ENCODE peak calls at places on chromosomes 11 and 22, in ten cellular contexts. One of them, this sample, is unnamed.
A peak's percentile ranks its signal among the peaks of the same experiment; 100 is the strongest.

GRCh38 chr11:13012037-13012693 is 3.0 kb downstream of the RASSF10 start:
- DNase-seq in CD4-positive, alpha-beta T cell: no peak
- DNase-seq in AG04450: no peak
- DNase-seq in endothelial cell: peak; percentile 8
- DNase-seq in left lung: no peak
- DNase-seq in Calu3: peak; percentile 36
- DNase-seq in fibroblast of pulmonary artery: no peak
- DNase-seq in fibroblast of villous mesenchyme: no peak
- DNase-seq in transverse colon: no peak
- DNase-seq in AG09319: no peak
- DNase-seq in this sample: no peak

GRCh38 chr22:42261266-42261665 is 9.2 kb downstream of the TCF20 start:
- DNase-seq in Calu3: no peak
- DNase-seq in left lung: no peak
- DNase-seq in endothelial cell: no peak
- DNase-seq in transverse colon: no peak
- DNase-seq in fibroblast of pulmonary artery: peak; percentile 81
- DNase-seq in AG09319: no peak
- DNase-seq in AG04450: peak; percentile 36
- DNase-seq in fibroblast of villous mesenchyme: peak; percentile 53
- DNase-seq in CD4-positive, alpha-beta T cell: no peak
- DNase-seq in this sample: no peak

GRCh38 chr11:15969701-15970329 is 386.5 kb downstream of the SOX6 start:
- DNase-seq in AG04450: peak; percentile 65
- DNase-seq in transverse colon: no peak
- DNase-seq in AG09319: peak; percentile 12
- DNase-seq in Calu3: no peak
- DNase-seq in fibroblast of villous mesenchyme: peak; percentile 93
- DNase-seq in fibroblast of pulmonary artery: peak; percentile 95
- DNase-seq in endothelial cell: no peak
- DNase-seq in CD4-positive, alpha-beta T cell: no peak
- DNase-seq in left lung: no peak
- DNase-seq in this sample: no peak

GRCh38 chr11:124602193-124602592 is 9.0 kb upstream of the PANX3 start:
- DNase-seq in AG04450: no peak
- DNase-seq in fibroblast of villous mesenchyme: no peak
- DNase-seq in transverse colon: no peak
- DNase-seq in left lung: no peak
- DNase-seq in Calu3: no peak
- DNase-seq in endothelial cell: no peak
- DNase-seq in CD4-positive, alpha-beta T cell: no peak
- DNase-seq in fibroblast of pulmonary artery: no peak
- DNase-seq in AG09319: no peak
- DNase-seq in this sample: no peak

GRCh38 chr11:6022954-6023353 is 7.6 kb downstream of the OR56A1 start:
- DNase-seq in Calu3: peak; percentile 13
- DNase-seq in left lung: no peak
- DNase-seq in CD4-positive, alpha-beta T cell: no peak
- DNase-seq in AG09319: no peak
- DNase-seq in transverse colon: no peak
- DNase-seq in endothelial cell: peak; percentile 36
- DNase-seq in AG04450: no peak
- DNase-seq in fibroblast of villous mesenchyme: peak; percentile 56
- DNase-seq in fibroblast of pulmonary artery: peak; percentile 73
- DNase-seq in this sample: no peak

GRCh38 chr11:122139595-122139866 is 23.5 kb upstream of the BLID start:
- DNase-seq in fibroblast of villous mesenchyme: peak; percentile 91
- DNase-seq in left lung: no peak
- DNase-seq in fibroblast of pulmonary artery: no peak
- DNase-seq in AG09319: no peak
- DNase-seq in endothelial cell: no peak
- DNase-seq in AG04450: peak; percentile 36
- DNase-seq in transverse colon: no peak
- DNase-seq in Calu3: no peak
- DNase-seq in CD4-positive, alpha-beta T cell: no peak
- DNase-seq in this sample: no peak

GRCh38 chr22:40263191-40263590 is 83.1 kb upstream of the ADSL start:
- DNase-seq in AG04450: no peak
- DNase-seq in Calu3: no peak
- DNase-seq in transverse colon: no peak
- DNase-seq in CD4-positive, alpha-beta T cell: no peak
- DNase-seq in fibroblast of pulmonary artery: peak; percentile 78
- DNase-seq in AG09319: no peak
- DNase-seq in left lung: no peak
- DNase-seq in fibroblast of villous mesenchyme: peak; percentile 57
- DNase-seq in endothelial cell: peak; percentile 42
- DNase-seq in this sample: no peak

GRCh38 chr11:67732045-67732787 is 57.8 kb upstream of the ALDH3B2 start:
- DNase-seq in CD4-positive, alpha-beta T cell: peak; percentile 58
- DNase-seq in fibroblast of pulmonary artery: no peak
- DNase-seq in fibroblast of villous mesenchyme: no peak
- DNase-seq in AG09319: no peak
- DNase-seq in endothelial cell: peak; percentile 25
- DNase-seq in Calu3: peak; percentile 70
- DNase-seq in AG04450: no peak
- DNase-seq in transverse colon: no peak
- DNase-seq in left lung: peak; percentile 78
- DNase-seq in this sample: no peak

GRCh38 chr11:76455931-76456330 is 11.1 kb downstream of the EMSY start:
- DNase-seq in transverse colon: no peak
- DNase-seq in Calu3: no peak
- DNase-seq in AG04450: no peak
- DNase-seq in CD4-positive, alpha-beta T cell: no peak
- DNase-seq in AG09319: no peak
- DNase-seq in endothelial cell: no peak
- DNase-seq in left lung: no peak
- DNase-seq in fibroblast of pulmonary artery: no peak
- DNase-seq in fibroblast of villous mesenchyme: peak; percentile 32
- DNase-seq in this sample: no peak

GRCh38 chr11:76459846-76460245 is 15.0 kb downstream of the EMSY start:
- DNase-seq in left lung: no peak
- DNase-seq in fibroblast of pulmonary artery: no peak
- DNase-seq in CD4-positive, alpha-beta T cell: no peak
- DNase-seq in fibroblast of villous mesenchyme: no peak
- DNase-seq in transverse colon: no peak
- DNase-seq in AG09319: no peak
- DNase-seq in AG04450: no peak
- DNase-seq in Calu3: no peak
- DNase-seq in endothelial cell: no peak
- DNase-seq in this sample: no peak

GRCh38 chr11:76456571-76456970 is 11.8 kb downstream of the EMSY start:
- DNase-seq in Calu3: no peak
- DNase-seq in fibroblast of pulmonary artery: no peak
- DNase-seq in CD4-positive, alpha-beta T cell: no peak
- DNase-seq in transverse colon: no peak
- DNase-seq in fibroblast of villous mesenchyme: peak; percentile 3
- DNase-seq in AG09319: no peak
- DNase-seq in AG04450: no peak
- DNase-seq in endothelial cell: no peak
- DNase-seq in left lung: no peak
- DNase-seq in this sample: no peak

GRCh38 chr11:76462317-76462716 is 17.5 kb downstream of the EMSY start:
- DNase-seq in left lung: no peak
- DNase-seq in CD4-positive, alpha-beta T cell: no peak
- DNase-seq in transverse colon: no peak
- DNase-seq in AG09319: no peak
- DNase-seq in fibroblast of villous mesenchyme: no peak
- DNase-seq in endothelial cell: no peak
- DNase-seq in Calu3: no peak
- DNase-seq in fibroblast of pulmonary artery: no peak
- DNase-seq in AG04450: no peak
- DNase-seq in this sample: no peak

GRCh38 chr11:76459299-76459698 is 14.5 kb downstream of the EMSY start:
- DNase-seq in left lung: no peak
- DNase-seq in transverse colon: no peak
- DNase-seq in CD4-positive, alpha-beta T cell: no peak
- DNase-seq in fibroblast of villous mesenchyme: no peak
- DNase-seq in Calu3: no peak
- DNase-seq in endothelial cell: no peak
- DNase-seq in AG04450: no peak
- DNase-seq in fibroblast of pulmonary artery: no peak
- DNase-seq in AG09319: no peak
- DNase-seq in this sample: no peak
- TF ChIP-seq CTCF in left lung: peak; percentile 24
- TF ChIP-seq CTCF in transverse colon: peak; percentile 37
- TF ChIP-seq CTCF in CD4-positive, alpha-beta T cell: no peak
- TF ChIP-seq CTCF in fibroblast of villous mesenchyme: peak; percentile 40
- TF ChIP-seq CTCF in Calu3: no peak
- TF ChIP-seq CTCF in endothelial cell: peak; percentile 69
- TF ChIP-seq CTCF in AG04450: peak; percentile 32
- TF ChIP-seq CTCF in fibroblast of pulmonary artery: peak; percentile 44
- TF ChIP-seq CTCF in AG09319: peak; percentile 15
- TF ChIP-seq CTCF in this sample: no peak

GRCh38 chr11:27596388-27596787 is 89.8 kb upstream of the LIN7C start:
- DNase-seq in Calu3: no peak
- DNase-seq in fibroblast of pulmonary artery: no peak
- DNase-seq in left lung: no peak
- DNase-seq in fibroblast of villous mesenchyme: no peak
- DNase-seq in AG04450: no peak
- DNase-seq in CD4-positive, alpha-beta T cell: no peak
- DNase-seq in endothelial cell: no peak
- DNase-seq in AG09319: no peak
- DNase-seq in transverse colon: no peak
- DNase-seq in this sample: no peak

GRCh38 chr11:27603376-27603775 is 96.8 kb upstream of the LIN7C start:
- DNase-seq in left lung: no peak
- DNase-seq in Calu3: no peak
- DNase-seq in endothelial cell: no peak
- DNase-seq in AG09319: no peak
- DNase-seq in fibroblast of villous mesenchyme: no peak
- DNase-seq in AG04450: no peak
- DNase-seq in fibroblast of pulmonary artery: no peak
- DNase-seq in transverse colon: no peak
- DNase-seq in CD4-positive, alpha-beta T cell: no peak
- DNase-seq in this sample: no peak

GRCh38 chr11:27596802-27597201 is 90.2 kb upstream of the LIN7C start:
- DNase-seq in transverse colon: no peak
- DNase-seq in endothelial cell: no peak
- DNase-seq in left lung: no peak
- DNase-seq in AG04450: no peak
- DNase-seq in fibroblast of pulmonary artery: no peak
- DNase-seq in CD4-positive, alpha-beta T cell: no peak
- DNase-seq in Calu3: no peak
- DNase-seq in AG09319: no peak
- DNase-seq in fibroblast of villous mesenchyme: no peak
- DNase-seq in this sample: no peak

GRCh38 chr11:27600656-27601055 is 94.1 kb upstream of the LIN7C start:
- DNase-seq in endothelial cell: no peak
- DNase-seq in AG09319: no peak
- DNase-seq in left lung: no peak
- DNase-seq in Calu3: no peak
- DNase-seq in transverse colon: no peak
- DNase-seq in AG04450: no peak
- DNase-seq in fibroblast of villous mesenchyme: no peak
- DNase-seq in fibroblast of pulmonary artery: no peak
- DNase-seq in CD4-positive, alpha-beta T cell: no peak
- DNase-seq in this sample: no peak

GRCh38 chr11:27599217-27599616 is 92.6 kb upstream of the LIN7C start:
- DNase-seq in left lung: no peak
- DNase-seq in transverse colon: no peak
- DNase-seq in Calu3: no peak
- DNase-seq in AG09319: no peak
- DNase-seq in endothelial cell: no peak
- DNase-seq in CD4-positive, alpha-beta T cell: no peak
- DNase-seq in fibroblast of pulmonary artery: no peak
- DNase-seq in fibroblast of villous mesenchyme: no peak
- DNase-seq in AG04450: no peak
- DNase-seq in this sample: no peak
- TF ChIP-seq CTCF in left lung: no peak
- TF ChIP-seq CTCF in transverse colon: no peak
- TF ChIP-seq CTCF in Calu3: no peak
- TF ChIP-seq CTCF in AG09319: no peak
- TF ChIP-seq CTCF in endothelial cell: no peak
- TF ChIP-seq CTCF in CD4-positive, alpha-beta T cell: no peak
- TF ChIP-seq CTCF in fibroblast of pulmonary artery: no peak
- TF ChIP-seq CTCF in fibroblast of villous mesenchyme: no peak
- TF ChIP-seq CTCF in AG04450: no peak
- TF ChIP-seq CTCF in this sample: no peak

DNA sequence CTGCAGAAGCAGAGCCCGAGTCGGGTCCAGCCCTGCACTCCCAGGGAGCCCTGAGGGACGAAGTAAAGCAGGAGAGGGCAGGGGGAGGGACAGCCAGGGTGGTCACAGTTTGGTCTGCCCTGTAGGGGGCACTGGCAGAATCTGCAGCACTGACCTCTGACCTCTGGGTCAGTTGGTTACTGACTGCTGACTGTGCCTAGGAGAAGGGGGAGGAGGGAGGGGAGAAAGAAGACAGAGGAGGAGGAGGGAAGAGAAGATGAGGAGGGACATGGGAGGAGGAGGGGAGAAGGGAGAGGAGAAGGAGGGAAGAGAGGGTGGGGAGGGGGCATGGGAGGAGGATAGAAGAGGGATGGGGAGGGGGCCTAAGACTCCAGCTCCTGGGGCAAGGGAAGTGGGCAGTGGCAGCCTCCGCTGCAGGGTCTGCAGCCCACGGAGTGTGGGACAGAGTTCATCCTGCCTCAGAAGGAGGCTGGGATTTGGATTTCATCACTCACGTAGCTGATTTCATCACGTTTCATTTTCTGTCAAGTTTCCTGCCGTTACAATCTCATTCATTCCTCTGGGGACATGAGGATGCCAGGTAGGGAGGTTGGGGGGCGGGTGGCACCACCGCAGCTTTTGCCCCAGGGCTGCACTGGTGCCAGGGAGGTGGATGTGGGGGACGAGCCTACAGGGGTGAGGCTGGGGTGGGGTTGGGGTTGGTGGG is 55.2 kb downstream of the FLRT1 start:
- DNase-seq in fibroblast of villous mesenchyme: peak; percentile 71
- DNase-seq in AG04450: no peak
- DNase-seq in left lung: no peak
- DNase-seq in transverse colon: no peak
- DNase-seq in fibroblast of pulmonary artery: peak; percentile 69
- DNase-seq in Calu3: no peak
- DNase-seq in endothelial cell: no peak
- DNase-seq in AG09319: no peak
- DNase-seq in CD4-positive, alpha-beta T cell: no peak
- DNase-seq in this sample: no peak
- TF ChIP-seq CTCF in fibroblast of villous mesenchyme: no peak
- TF ChIP-seq CTCF in AG04450: no peak
- TF ChIP-seq CTCF in left lung: no peak
- TF ChIP-seq CTCF in transverse colon: no peak
- TF ChIP-seq CTCF in fibroblast of pulmonary artery: no peak
- TF ChIP-seq CTCF in Calu3: no peak
- TF ChIP-seq CTCF in endothelial cell: no peak
- TF ChIP-seq CTCF in AG09319: no peak
- TF ChIP-seq CTCF in CD4-positive, alpha-beta T cell: no peak
- TF ChIP-seq CTCF in this sample: no peak

GRCh38 chr22:20111689-20112622 is 3.9 kb upstream of the RANBP1 start:
- DNase-seq in AG09319: no peak
- DNase-seq in fibroblast of pulmonary artery: no peak
- DNase-seq in Calu3: no peak
- DNase-seq in transverse colon: no peak
- DNase-seq in left lung: peak; percentile 32
- DNase-seq in CD4-positive, alpha-beta T cell: no peak
- DNase-seq in AG04450: no peak
- DNase-seq in fibroblast of villous mesenchyme: no peak
- DNase-seq in endothelial cell: no peak
- DNase-seq in this sample: no peak

GRCh38 chr22:20109411-20110358 is 6.2 kb upstream of the RANBP1 start:
- DNase-seq in AG04450: no peak
- DNase-seq in AG09319: no peak
- DNase-seq in left lung: peak; percentile 70
- DNase-seq in Calu3: no peak
- DNase-seq in fibroblast of villous mesenchyme: no peak
- DNase-seq in endothelial cell: no peak
- DNase-seq in transverse colon: no peak
- DNase-seq in CD4-positive, alpha-beta T cell: no peak
- DNase-seq in fibroblast of pulmonary artery: no peak
- DNase-seq in this sample: no peak

GRCh38 chr22:20112623-20113511 is 3.0 kb upstream of the RANBP1 start:
- DNase-seq in fibroblast of villous mesenchyme: no peak
- DNase-seq in AG04450: no peak
- DNase-seq in CD4-positive, alpha-beta T cell: no peak
- DNase-seq in fibroblast of pulmonary artery: no peak
- DNase-seq in AG09319: no peak
- DNase-seq in Calu3: no peak
- DNase-seq in left lung: peak; percentile 59
- DNase-seq in endothelial cell: no peak
- DNase-seq in transverse colon: no peak
- DNase-seq in this sample: no peak

GRCh38 chr22:20110359-20110985 is 5.4 kb upstream of the RANBP1 start:
- DNase-seq in transverse colon: no peak
- DNase-seq in CD4-positive, alpha-beta T cell: no peak
- DNase-seq in Calu3: no peak
- DNase-seq in fibroblast of pulmonary artery: no peak
- DNase-seq in left lung: peak; percentile 37
- DNase-seq in endothelial cell: no peak
- DNase-seq in fibroblast of villous mesenchyme: no peak
- DNase-seq in AG04450: no peak
- DNase-seq in AG09319: no peak
- DNase-seq in this sample: no peak

GRCh38 chr22:20111045-20111688 is 4.7 kb upstream of the RANBP1 start:
- DNase-seq in fibroblast of pulmonary artery: peak; percentile 29
- DNase-seq in endothelial cell: no peak
- DNase-seq in transverse colon: no peak
- DNase-seq in AG04450: no peak
- DNase-seq in CD4-positive, alpha-beta T cell: no peak
- DNase-seq in left lung: peak; percentile 52
- DNase-seq in fibroblast of villous mesenchyme: no peak
- DNase-seq in AG09319: no peak
- DNase-seq in Calu3: no peak
- DNase-seq in this sample: no peak
- TF ChIP-seq CTCF in fibroblast of pulmonary artery: peak; percentile 41
- TF ChIP-seq CTCF in endothelial cell: peak; percentile 62
- TF ChIP-seq CTCF in transverse colon: no peak
- TF ChIP-seq CTCF in AG04450: peak; percentile 53
- TF ChIP-seq CTCF in CD4-positive, alpha-beta T cell: peak; percentile 46
- TF ChIP-seq CTCF in left lung: no peak
- TF ChIP-seq CTCF in fibroblast of villous mesenchyme: peak; percentile 40
- TF ChIP-seq CTCF in AG09319: peak; percentile 34
- TF ChIP-seq CTCF in Calu3: no peak
- TF ChIP-seq CTCF in this sample: no peak